ENCODE peak calls at places on chromosomes 12 and 14, in nine cellular contexts. R is uterus, P is heart left ventricle, V is H1, K is right cardiac atrium, E is mesendoderm, M is A549, Q is Panc1, B is tibial artery. T is an unnamed sample.

GRCh38 chr12:121282072-121282742 is 14.3 kb downstream of the CAMKK2 start:
- DNase-seq in V (no peak), B (no peak), P (no peak), E (peak; percentile 30), R (no peak), K (peak; percentile 49), M (no peak), Q (no peak), T (no peak)

GRCh38 chr14:63290741-63291286 is 27.9 kb downstream of the GPHB5 start:
- DNase-seq in B (no peak), K (no peak), M (no peak), E (no peak), R (no peak), P (no peak), V (no peak), Q (no peak), T (no peak)

GRCh38 chr12:12491634-12492033 is 71.0 kb downstream of the DUSP16 start:
- DNase-seq in P (no peak), M (no peak), E (peak; percentile 18), Q (no peak), K (no peak), B (no peak), R (no peak), V (no peak), T (no peak)

GRCh38 chr14:93333631-93334095 is 827 bp upstream of the BTBD7 start:
- DNase-seq in P (no peak), B (no peak), M (no peak), K (no peak), V (no peak), R (no peak), Q (no peak), E (no peak), T (no peak)

GRCh38 chr12:124632510-124632909 is 65.1 kb upstream of the NCOR2 start:
- DNase-seq in B (no peak), E (peak; percentile 53), M (no peak), P (no peak), R (peak; percentile 43), V (no peak), Q (no peak), K (no peak), T (no peak)

GRCh38 chr12:117032593-117033381 is 66.4 kb downstream of the TESC start:
- DNase-seq in R (no peak), P (no peak), E (no peak), K (no peak), B (peak; percentile 56), Q (no peak), M (no peak), V (no peak), T (no peak)

GRCh38 chr14:58722433-58722832 is 84.7 kb downstream of the DACT1 start:
- DNase-seq in V (no peak), M (no peak), Q (no peak), B (no peak), K (no peak), R (no peak), E (no peak), P (no peak), T (no peak)

GRCh38 chr12:3101309-3102022 is 24.3 kb downstream of the TSPAN9 start:
- DNase-seq in P (no peak), Q (no peak), V (no peak), K (no peak), R (peak; percentile 80), E (no peak), M (no peak), B (no peak), T (no peak)

GRCh38 chr14:104350463-104351185 is 212.2 kb downstream of the KIF26A start:
- DNase-seq in P (peak; percentile 68), B (peak; percentile 25), K (no peak), V (no peak), E (no peak), Q (no peak), M (no peak), R (peak; percentile 13), T (no peak)

GRCh38 chr12:53984901-53985357 is at the start of gene HOXC10:
- DNase-seq in E (peak; percentile 92), M (peak; percentile 93), Q (peak; percentile 95), P (peak; percentile 83), K (peak; percentile 79), R (peak; percentile 85), B (peak; percentile 97), V (peak; percentile 93), T (no peak)

GRCh38 chr12:131058700-131059099 is 105.0 kb downstream of the ADGRD1 start:
- DNase-seq in R (no peak), B (no peak), V (no peak), Q (no peak), P (no peak), M (no peak), E (no peak), K (no peak), T (no peak)

GRCh38 chr14:34301107-34301734 is 160.8 kb downstream of the SPTSSA start:
- DNase-seq in E (peak; percentile 66), K (no peak), P (no peak), Q (no peak), B (no peak), V (no peak), R (peak; percentile 16), M (peak; percentile 41), T (no peak)

GRCh38 chr14:80136358-80136757 is 74.9 kb downstream of the DIO2 start:
- DNase-seq in B (no peak), K (no peak), M (no peak), E (peak; percentile 59), V (no peak), R (no peak), Q (no peak), P (no peak), T (no peak)

GRCh38 chr14:31529053-31529452 is 32.2 kb upstream of the NUBPL start:
- DNase-seq in V (no peak), K (no peak), Q (no peak), B (no peak), R (no peak), P (no peak), M (no peak), E (no peak), T (no peak)

DNA sequence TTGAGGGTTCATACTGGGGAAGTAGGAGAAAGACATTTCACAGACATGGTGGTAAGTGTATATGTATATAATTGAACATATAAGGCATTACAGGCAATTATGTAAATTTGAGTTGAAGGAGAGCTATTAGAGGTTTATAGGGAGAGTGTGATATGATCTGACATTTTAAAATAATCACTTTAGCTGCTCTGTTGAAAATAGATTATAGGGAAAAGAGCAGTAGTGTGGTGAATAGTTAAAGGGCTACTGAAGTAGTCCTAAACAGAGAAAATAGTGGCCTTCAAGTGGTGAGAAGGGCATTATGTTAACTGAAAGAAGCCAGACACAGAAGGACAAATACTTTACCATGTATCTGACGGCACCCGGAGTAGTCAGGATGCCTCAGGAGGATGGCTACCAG is 234.2 kb downstream of the SLC41A2 start:
- DNase-seq in V (no peak), Q (no peak), M (no peak), R (no peak), E (no peak), P (no peak), K (no peak), B (no peak), T (no peak)
- H3K27ac ChIP-seq in V (no peak overlapping the region), Q (no peak overlapping the region), M (no peak overlapping the region), R (no peak overlapping the region), E (no peak overlapping the region), P (no peak overlapping the region), K (no peak overlapping the region), B (no peak overlapping the region), T (no peak overlapping the region)

GRCh38 chr12:105222326-105222655 is 13.7 kb downstream of the APPL2 start:
- DNase-seq in R (no peak), M (no peak), B (no peak), K (no peak), V (no peak), E (no peak), P (no peak), Q (no peak), T (no peak)
- H3K27ac ChIP-seq in R (peak overlapping the region; percentile 46), M (no peak overlapping the region), B (no peak overlapping the region), K (no peak overlapping the region), V (peak overlapping the region; percentile 13), E (no peak overlapping the region), P (no peak overlapping the region), Q (no peak overlapping the region), T (peak overlapping the region; percentile 53)

GRCh38 chr12:56682323-56682722 is 5.8 kb downstream of the PTGES3 start:
- DNase-seq in E (no peak), P (no peak), R (no peak), V (no peak), B (peak; percentile 16), K (no peak), Q (no peak), M (no peak), T (no peak)

GRCh38 chr12:56678852-56679251 is 9.2 kb downstream of the PTGES3 start:
- DNase-seq in R (no peak), E (no peak), B (peak; percentile 16), P (no peak), V (no peak), M (no peak), Q (no peak), K (no peak), T (no peak)

GRCh38 chr12:56679834-56680575 is 8.1 kb downstream of the PTGES3 start:
- DNase-seq in K (no peak), E (no peak), B (no peak), Q (no peak), M (no peak), V (no peak), P (no peak), R (no peak), T (no peak)

GRCh38 chr12:56677680-56678079 is 10.4 kb downstream of the PTGES3 start:
- DNase-seq in B (no peak), R (no peak), K (no peak), Q (no peak), P (no peak), M (no peak), E (no peak), V (no peak), T (no peak)

GRCh38 chr12:56676851-56677601 is 11.1 kb downstream of the PTGES3 start:
- DNase-seq in E (no peak), P (no peak), R (no peak), B (no peak), M (no peak), Q (no peak), V (no peak), K (no peak), T (no peak)
- H3K27ac ChIP-seq in E (no peak overlapping the region), P (no peak overlapping the region), R (no peak overlapping the region), B (no peak overlapping the region), M (no peak overlapping the region), Q (no peak overlapping the region), V (no peak overlapping the region), K (no peak overlapping the region), T (no peak overlapping the region)

GRCh38 chr12:38905480-38906351 is at the start of gene CPNE8:
- DNase-seq in K (peak; percentile 93), E (peak; percentile 77), P (peak; percentile 92), Q (peak; percentile 57), B (peak; percentile 94), M (peak; percentile 82), V (no peak), R (peak; percentile 80), T (peak; percentile 41)

GRCh38 chr12:38906482-38907170 is 1.2 kb upstream of the CPNE8 start:
- DNase-seq in M (peak; percentile 78), K (peak; percentile 92), V (peak; percentile 93), B (peak; percentile 94), P (peak; percentile 91), E (peak; percentile 94), Q (peak; percentile 69), R (peak; percentile 84), T (peak; percentile 66)

GRCh38 chr12:38904932-38905479 is 385 bp downstream of the CPNE8 start:
- DNase-seq in P (peak; percentile 91), V (peak; percentile 72), M (peak; percentile 79), E (peak; percentile 96), B (peak; percentile 94), Q (peak; percentile 75), R (peak; percentile 84), K (peak; percentile 93), T (peak; percentile 69)

GRCh38 chr12:38907171-38907923 is 2.0 kb upstream of the CPNE8 start:
- DNase-seq in K (no peak), E (no peak), R (no peak), B (no peak), Q (no peak), V (no peak), M (no peak), P (no peak), T (no peak)

GRCh38 chr12:38903596-38903995 is 1.8 kb downstream of the CPNE8 start:
- DNase-seq in R (no peak), M (no peak), B (no peak), E (peak; percentile 37), V (no peak), Q (no peak), K (no peak), P (no peak), T (no peak)
- H3K27ac ChIP-seq in R (peak overlapping the region; percentile 87), M (no peak overlapping the region), B (peak overlapping the region; percentile 93), E (no peak overlapping the region), V (no peak overlapping the region), Q (peak overlapping the region; percentile 94), K (peak overlapping the region; percentile 50), P (peak overlapping the region; percentile 94), T (no peak overlapping the region)

T was measured in prostate gland.